ENCODE peak calls at places on chromosomes 4 and X, in ten cellular contexts. S, G, I, O, W, P, D, Z, A and R are unnamed samples.

GRCh38 chr4:11130195-11130975 is 298.3 kb downstream of the HS3ST1 start:
- DNase-seq in O (no peak), W (no peak), D (peak), A (no peak), Z (no peak), G (no peak), I (no peak), S (no peak), P (no peak), R (no peak)

GRCh38 chrX:150680974-150681373 is 12.2 kb upstream of the MTMR1 start:
- DNase-seq in W (no peak), S (no peak), I (no peak), P (peak), A (no peak), G (peak), Z (no peak), O (no peak), D (no peak), R (no peak)

GRCh38 chr4:136803430-136803829 is 728.9 kb downstream of the PCDH18 start:
- DNase-seq in A (no peak), W (no peak), S (no peak), O (no peak), P (peak), G (no peak), D (no peak), Z (no peak), I (no peak), R (no peak)

GRCh38 chr4:12852338-12853307 is 631.5 kb downstream of the RAB28 start:
- DNase-seq in Z (no peak), D (no peak), P (peak), W (no peak), O (no peak), S (no peak), A (no peak), G (no peak), I (peak), R (no peak)

GRCh38 chr4:102449751-102450352 is 51.3 kb upstream of the NFKB1 start:
- DNase-seq in G (peak), Z (no peak), A (no peak), S (no peak), D (peak), O (no peak), P (peak), W (peak), I (no peak), R (no peak)

GRCh38 chr4:17347445-17347844 is 164.4 kb downstream of the QDPR start:
- DNase-seq in O (no peak), I (no peak), P (peak), S (no peak), Z (no peak), A (no peak), G (peak), D (peak), W (no peak), R (no peak)

GRCh38 chr4:140373328-140374129 is at the start of gene SCOC:
- DNase-seq in Z (peak), I (peak), G (peak), O (peak), D (peak), P (peak), A (peak), S (peak), W (peak), R (peak)

GRCh38 chr4:4284827-4285618 is 4.9 kb downstream of the LYAR start:
- DNase-seq in I (no peak), P (no peak), A (no peak), W (no peak), D (peak), S (no peak), O (no peak), Z (no peak), G (no peak), R (no peak)

GRCh38 chr4:122960298-122960985 is 38.0 kb upstream of the NUDT6 start:
- DNase-seq in A (no peak), P (no peak), D (no peak), G (no peak), W (no peak), Z (no peak), S (no peak), I (no peak), O (no peak), R (no peak)

GRCh38 chrX:2689773-2690666 is 1.1 kb upstream of the CD99 start:
- DNase-seq in A (no peak), I (no peak), P (peak), Z (peak), S (no peak), D (no peak), W (no peak), O (no peak), G (no peak), R (no peak)

GRCh38 chr4:178823673-178824072 is 1381.4 kb upstream of the AGA start:
- DNase-seq in A (no peak), O (no peak), I (no peak), D (no peak), Z (no peak), W (no peak), S (no peak), G (no peak), P (no peak), R (no peak)

GRCh38 chrX:77200663-77201062 is 246.5 kb upstream of the FGF16 start:
- DNase-seq in D (no peak), I (no peak), S (no peak), O (no peak), W (no peak), P (no peak), A (no peak), Z (no peak), G (no peak), R (no peak)

GRCh38 chr4:76219299-76220055 is 5.9 kb upstream of the SCARB2 start:
- DNase-seq in I (peak), Z (no peak), P (no peak), O (no peak), W (no peak), A (no peak), G (no peak), S (no peak), D (no peak), R (no peak)

GRCh38 chr4:139243448-139244365 is 36.3 kb downstream of the MGARP start:
- DNase-seq in P (no peak), I (peak), D (no peak), S (no peak), O (peak), W (no peak), A (no peak), Z (no peak), G (no peak), R (no peak)

GRCh38 chr4:186297013-186297645 is 31.1 kb downstream of the F11 start:
- DNase-seq in D (no peak), I (peak), P (peak), S (no peak), O (peak), G (no peak), W (no peak), A (no peak), Z (no peak), R (no peak)

GRCh38 chr4:15469402-15470148 is at the start of gene CC2D2A:
- DNase-seq in D (no peak), G (peak), Z (no peak), W (no peak), P (peak), S (no peak), O (no peak), I (no peak), A (no peak), R (no peak)

GRCh38 chr4:88104902-88105610 is 53.4 kb downstream of the ABCG2 start:
- DNase-seq in O (peak), W (no peak), P (no peak), D (no peak), G (no peak), Z (no peak), I (peak), A (no peak), S (no peak), R (no peak)

GRCh38 chr4:161714022-161714751 is 449.6 kb downstream of the FSTL5 start:
- DNase-seq in D (no peak), P (no peak), A (no peak), G (peak), O (peak), I (peak), S (no peak), Z (no peak), W (no peak), R (no peak)

GRCh38 chr4:156505341-156505955 is 466.2 kb downstream of the PDGFC start:
- DNase-seq in W (no peak), Z (no peak), D (no peak), A (no peak), S (no peak), G (peak), P (peak), I (no peak), O (no peak), R (no peak)

DNA sequence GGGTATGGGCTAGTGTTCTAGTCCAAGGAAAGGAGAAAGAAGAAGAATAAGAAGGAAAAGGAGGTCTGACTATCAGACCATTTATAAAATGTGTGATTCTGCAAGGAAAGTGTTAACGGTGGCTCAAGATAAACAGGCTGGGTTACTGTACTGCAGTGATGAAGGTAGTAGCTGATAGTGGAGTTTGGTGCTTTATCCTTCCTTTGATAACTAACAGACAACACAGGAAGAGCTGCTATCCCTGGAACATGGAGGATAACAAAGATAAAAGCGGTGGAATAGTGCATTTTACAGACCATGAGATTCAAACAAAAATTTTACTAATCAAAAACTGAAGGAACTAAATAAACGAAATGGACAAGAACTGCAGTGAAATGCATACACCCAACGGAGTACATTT is 2.5 kb downstream of the UNC5C start:
- DNase-seq in S (no peak), W (no peak), I (no peak), A (no peak), P (no peak), Z (no peak), G (no peak), D (no peak), O (no peak), R (no peak)
- H3K4me3 ChIP-seq in S (peak), W (no peak), I (no peak), A (peak), P (peak), Z (no peak), G (no peak), D (peak), O (no peak), R (no peak)

GRCh38 chrX:48833531-48834138 is 1.8 kb downstream of the PCSK1N start:
- DNase-seq in A (no peak), Z (no peak), O (no peak), P (no peak), I (no peak), D (no peak), G (no peak), W (no peak), S (no peak), R (no peak)

GRCh38 chrX:48834383-48834709 is 1.1 kb downstream of the PCSK1N start:
- DNase-seq in P (no peak), I (no peak), G (no peak), O (no peak), S (no peak), D (no peak), W (no peak), Z (no peak), A (no peak), R (no peak)

GRCh38 chrX:48831909-48832291 is 3.5 kb downstream of the PCSK1N start:
- DNase-seq in W (no peak), A (no peak), P (peak), I (no peak), Z (no peak), G (no peak), S (no peak), O (no peak), D (no peak), R (no peak)

GRCh38 chrX:48831136-48831908 is 4.1 kb downstream of the PCSK1N start:
- DNase-seq in O (no peak), A (no peak), G (no peak), Z (no peak), P (peak), D (no peak), W (no peak), I (no peak), S (no peak), R (no peak)

DNA sequence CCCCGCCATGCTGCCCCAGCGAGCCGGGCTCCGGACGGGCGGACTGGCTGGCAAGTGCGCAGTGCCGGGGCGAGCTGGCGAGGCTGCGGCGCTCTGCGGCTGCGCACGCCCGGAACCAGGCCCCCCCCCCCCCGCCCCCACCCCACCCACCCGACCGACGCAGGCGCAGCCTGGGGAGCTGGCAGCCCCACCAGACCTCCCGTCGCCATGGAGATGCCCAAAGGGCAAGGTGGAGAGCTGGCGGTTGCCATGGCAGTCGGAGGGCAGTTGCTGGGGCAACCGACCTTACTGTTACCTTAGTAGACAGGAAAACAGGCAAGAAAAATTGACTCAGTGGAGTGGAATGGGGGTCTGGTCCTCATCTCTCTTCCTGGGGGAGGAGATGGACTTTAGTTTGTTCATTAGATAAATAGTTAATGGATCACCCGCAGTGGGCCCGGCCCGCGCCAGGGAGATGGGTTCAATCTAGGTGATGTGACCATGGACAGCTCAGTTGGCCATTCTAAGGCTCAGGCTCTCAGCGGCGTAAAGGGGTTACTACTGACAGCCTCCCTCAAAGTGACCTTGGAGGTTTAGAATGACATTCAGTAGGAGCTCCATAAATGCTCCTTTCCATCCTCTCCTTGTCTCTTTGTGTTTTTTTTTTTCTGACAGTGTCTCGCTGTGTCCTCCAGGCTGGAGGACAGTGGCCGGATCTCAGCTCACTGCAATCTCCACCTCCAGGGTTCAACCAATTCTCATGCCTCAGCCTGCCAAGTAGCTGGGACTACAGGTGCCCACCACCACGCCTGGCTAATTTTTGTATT is at the start of gene PCSK1N:
- DNase-seq in I (no peak), O (no peak), A (no peak), Z (no peak), D (no peak), W (no peak), S (no peak), G (peak), P (peak), R (no peak)
- H3K4me3 ChIP-seq in I (no peak), O (no peak), A (peak), Z (no peak), D (peak), W (peak), S (peak), G (peak), P (peak), R (peak)

DNA sequence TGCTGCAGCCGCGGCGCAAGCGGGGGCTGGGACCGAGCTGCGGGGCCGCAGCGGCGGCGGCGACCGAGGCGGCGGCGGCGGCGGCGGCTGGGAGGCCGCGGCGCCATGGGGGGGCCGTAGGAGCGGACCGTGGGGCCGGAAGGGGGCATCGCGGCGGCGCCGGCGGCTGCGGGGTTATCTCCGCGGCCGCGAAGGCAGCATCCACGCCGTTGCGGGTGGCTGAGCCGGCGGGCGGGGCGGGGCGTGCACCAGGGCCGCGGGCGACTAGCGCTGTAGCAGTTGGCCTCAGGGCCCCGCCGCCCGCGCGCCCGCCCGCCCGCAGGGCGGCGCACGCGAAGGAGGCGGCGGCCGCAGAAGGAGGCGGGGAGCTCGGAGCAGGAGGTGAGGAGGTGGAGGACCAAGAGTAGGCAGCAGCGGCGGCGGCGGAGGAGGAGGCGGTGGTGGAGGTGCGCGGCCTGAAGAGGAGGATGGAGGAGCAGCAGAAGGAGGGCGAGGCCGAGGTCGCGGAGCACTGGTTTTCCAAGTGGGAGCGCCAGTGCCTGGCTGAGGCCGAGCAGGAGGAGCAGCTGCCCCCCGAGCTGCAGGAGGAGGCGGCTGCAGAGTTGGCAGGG is 126.1 kb upstream of the CXorf66 start:
- DNase-seq in W (no peak), S (peak), D (no peak), Z (peak), A (peak), I (no peak), O (no peak), P (peak), G (no peak), R (no peak)
- H3K4me3 ChIP-seq in W (no peak), S (peak), D (peak), Z (peak), A (peak), I (peak), O (peak), P (peak), G (no peak), R (peak)

GRCh38 chr4:39410415-39410814 is 3.7 kb downstream of the KLB start:
- DNase-seq in Z (no peak), I (no peak), A (no peak), D (no peak), W (no peak), G (no peak), O (no peak), P (no peak), S (no peak), R (no peak)
- H3K4me3 ChIP-seq in Z (peak), I (no peak), A (no peak), D (no peak), W (no peak), G (no peak), O (no peak), P (no peak), S (no peak), R (no peak)

GRCh38 chr4:7686166-7686870 is 251.6 kb upstream of the PSAPL1 start:
- DNase-seq in O (no peak), G (no peak), S (no peak), W (no peak), A (no peak), Z (no peak), I (no peak), P (no peak), D (no peak), R (no peak)
- H3K4me3 ChIP-seq in O (no peak), G (no peak), S (no peak), W (no peak), A (no peak), Z (no peak), I (no peak), P (no peak), D (no peak), R (no peak)

GRCh38 chr4:69534697-69535096 is 39.0 kb upstream of the UGT2B4 start:
- DNase-seq in S (no peak), P (no peak), O (no peak), W (no peak), G (no peak), I (no peak), A (no peak), D (no peak), Z (no peak), R (no peak)

GRCh38 chr4:69532125-69532524 is 36.4 kb upstream of the UGT2B4 start:
- DNase-seq in A (no peak), D (no peak), W (no peak), I (no peak), Z (no peak), S (no peak), O (no peak), G (no peak), P (no peak), R (no peak)

GRCh38 chr4:69531251-69531650 is 35.5 kb upstream of the UGT2B4 start:
- DNase-seq in Z (no peak), I (no peak), A (no peak), D (peak), G (no peak), S (no peak), P (no peak), O (no peak), W (no peak), R (no peak)

GRCh38 chr4:69536558-69536957 is 40.9 kb upstream of the UGT2B4 start:
- DNase-seq in Z (no peak), I (no peak), S (no peak), G (no peak), P (no peak), D (no peak), A (no peak), O (no peak), W (no peak), R (no peak)

GRCh38 chr4:69532886-69533506 is 37.3 kb upstream of the UGT2B4 start:
- DNase-seq in S (no peak), Z (no peak), I (no peak), W (no peak), A (no peak), D (no peak), P (no peak), O (no peak), G (no peak), R (no peak)
- H3K4me3 ChIP-seq in S (no peak), Z (no peak), I (no peak), W (no peak), A (no peak), D (no peak), P (no peak), O (no peak), G (no peak), R (no peak)

GRCh38 chrX:14864626-14865025 is 8.2 kb downstream of the FANCB start:
- DNase-seq in Z (no peak), A (no peak), G (no peak), I (no peak), D (no peak), W (no peak), O (peak), P (no peak), S (no peak), R (no peak)
- H3K4me3 ChIP-seq in Z (no peak), A (no peak), G (no peak), I (no peak), D (no peak), W (no peak), O (no peak), P (no peak), S (no peak), R (no peak)

DNA sequence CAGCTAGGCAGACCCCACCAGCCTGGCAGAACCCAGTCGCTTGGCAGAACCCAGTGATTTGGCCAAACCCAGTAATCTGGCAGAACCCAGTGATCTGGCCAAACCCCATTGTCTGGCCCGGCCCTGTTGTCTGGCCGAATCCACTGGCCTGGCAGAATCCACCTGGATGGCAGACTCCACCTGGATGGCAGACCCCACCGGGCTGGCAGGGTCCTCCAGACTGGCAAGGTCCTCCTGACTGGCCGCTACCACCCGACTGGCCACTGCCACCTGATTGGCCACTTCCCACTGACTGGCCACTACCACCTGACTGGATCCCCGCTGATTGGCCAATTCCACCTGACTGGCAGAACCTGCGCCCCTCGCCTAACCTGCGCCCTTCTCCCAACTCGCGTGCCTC is 3.2 kb downstream of the MAGED1 start:
- DNase-seq in D (no peak), A (no peak), Z (no peak), W (no peak), S (no peak), G (no peak), O (no peak), P (no peak), I (no peak), R (no peak)
- H3K4me3 ChIP-seq in D (no peak), A (no peak), Z (no peak), W (no peak), S (no peak), G (no peak), O (peak), P (no peak), I (peak), R (no peak)